ENCODE peak calls at places on chromosomes 3 and 15, in seven cellular contexts. E is body of pancreas; I is amniotic epithelial cell; Q is HFFc6; R is colonic mucosa; J is mammary epithelial cell; K is CD8-positive, alpha-beta memory T cell. W is an unnamed sample.
A peak's percentile ranks its signal among the peaks of the same experiment; 100 is the strongest.

GRCh38 chr3:116037954-116038911 is 407.1 kb downstream of the LSAMP start:
- DNase-seq in E (no peak), I (peak; percentile 25), Q (no peak), R (no peak), J (peak; percentile 33), K (no peak), W (no peak)

GRCh38 chr15:40010681-40011080 is 28.3 kb downstream of the SRP14 start:
- DNase-seq in E (no peak), I (peak; percentile 93), Q (peak; percentile 67), R (no peak), J (peak; percentile 78), K (no peak), W (no peak)

GRCh38 chr3:88985491-88985890 is 121.9 kb upstream of the EPHA3 start:
- DNase-seq in E (no peak), I (peak; percentile 49), Q (no peak), R (no peak), J (no peak), K (no peak), W (no peak)

GRCh38 chr3:171874879-171875278 is 31.7 kb downstream of the TMEM212 start:
- DNase-seq in E (no peak), I (no peak), Q (no peak), R (no peak), J (no peak), K (no peak), W (peak; percentile 86)

GRCh38 chr3:186254676-186255665 is 107.1 kb downstream of the DGKG start:
- DNase-seq in E (no peak), I (no peak), Q (no peak), R (no peak), J (no peak), K (no peak), W (no peak)

GRCh38 chr3:106609666-106610301 is 741.0 kb upstream of the CBLB start:
- DNase-seq in E (peak; percentile 57), I (peak; percentile 88), Q (peak; percentile 83), R (peak; percentile 60), J (peak; percentile 62), K (peak; percentile 58), W (peak; percentile 74)

GRCh38 chr15:39191871-39192281 is 389.0 kb upstream of the THBS1 start:
- DNase-seq in E (no peak), I (peak; percentile 80), Q (peak; percentile 57), R (no peak), J (peak; percentile 80), K (no peak), W (peak; percentile 93)

GRCh38 chr15:32979710-32980109 is 214.8 kb downstream of the FMN1 start:
- DNase-seq in E (no peak), I (no peak), Q (peak; percentile 99), R (no peak), J (peak; percentile 61), K (no peak), W (peak; percentile 99)

GRCh38 chr15:80970018-80970657 is 19.5 kb downstream of the MESD start:
- DNase-seq in E (peak; percentile 49), I (peak; percentile 42), Q (peak; percentile 55), R (peak; percentile 73), J (peak; percentile 37), K (peak; percentile 42), W (peak; percentile 67)

GRCh38 chr15:86362556-86362955 is 282.9 kb downstream of the AGBL1 start:
- DNase-seq in E (no peak), I (no peak), Q (no peak), R (no peak), J (peak; percentile 98), K (no peak), W (peak; percentile 33)

GRCh38 chr3:158352551-158352950 is 218.4 kb upstream of the MLF1 start:
- DNase-seq in E (no peak), I (peak; percentile 45), Q (no peak), R (no peak), J (no peak), K (no peak), W (no peak)

GRCh38 chr3:42519568-42519962 is 17.1 kb downstream of the VIPR1 start:
- DNase-seq in E (no peak), I (no peak), Q (no peak), R (no peak), J (no peak), K (no peak), W (peak; percentile 20)

GRCh38 chr3:8204846-8205624 is 296.6 kb upstream of the LMCD1 start:
- DNase-seq in E (no peak), I (peak; percentile 7), Q (no peak), R (no peak), J (no peak), K (no peak), W (no peak)

GRCh38 chr3:192685801-192686200 is 41.5 kb downstream of the FGF12 start:
- DNase-seq in E (no peak), I (no peak), Q (no peak), R (no peak), J (no peak), K (no peak), W (no peak)

GRCh38 chr3:123546133-123546755 is 38.6 kb downstream of the HACD2 start:
- DNase-seq in E (no peak), I (peak; percentile 47), Q (peak; percentile 61), R (no peak), J (peak; percentile 36), K (no peak), W (peak; percentile 22)

GRCh38 chr3:46948830-46949671 is 27.5 kb downstream of the CCDC12 start:
- DNase-seq in E (peak; percentile 57), I (peak; percentile 45), Q (no peak), R (peak; percentile 78), J (no peak), K (no peak), W (peak; percentile 25)

GRCh38 chr15:80489030-80489594 is 84.9 kb downstream of the ARNT2 start:
- DNase-seq in E (no peak), I (peak; percentile 86), Q (peak; percentile 92), R (no peak), J (no peak), K (no peak), W (peak; percentile 15)

GRCh38 chr15:40306371-40306770 is 1.4 kb downstream of the PLCB2 start:
- DNase-seq in E (no peak), I (no peak), Q (no peak), R (no peak), J (no peak), K (no peak), W (no peak)